ENCODE peak calls at places on chromosomes 1 and 21, in nine cellular contexts. R is GM12891, U is lower leg skin, P is erythroblast, H is prostate gland, W is IMR-90, S is stomach, X is ovary, O is uterus. L is an unnamed sample.

GRCh38 chr1:50529510-50529909 is 106.3 kb upstream of the DMRTA2 start:
- DNase-seq in H (no peak), U (no peak), O (no peak), X (no peak), P (no peak), W (no peak), R (no peak), S (no peak), L (no peak)

GRCh38 chr1:55868026-55868425 is 652.9 kb upstream of the USP24 start:
- DNase-seq in R (no peak), X (no peak), S (no peak), H (peak), P (no peak), W (peak), O (no peak), U (no peak), L (no peak)

GRCh38 chr1:207020709-207021107 is 11.8 kb downstream of the C1orf116 start:
- DNase-seq in U (no peak), P (peak), O (no peak), R (no peak), S (no peak), X (no peak), H (no peak), W (peak), L (no peak)

GRCh38 chr1:214362188-214362882 is 81.4 kb downstream of the SMYD2 start:
- DNase-seq in O (no peak), U (no peak), P (no peak), S (no peak), H (no peak), X (no peak), W (peak), R (no peak), L (no peak)

GRCh38 chr1:81174052-81174451 is 626.7 kb upstream of the ADGRL2 start:
- DNase-seq in W (peak), X (no peak), P (no peak), H (no peak), U (no peak), R (no peak), O (no peak), S (no peak), L (no peak)

GRCh38 chr1:70415882-70416281 is 4.8 kb downstream of the CTH start:
- DNase-seq in X (no peak), S (no peak), H (no peak), W (no peak), R (no peak), P (no peak), U (no peak), O (no peak), L (no peak)

GRCh38 chr1:100448371-100448770 is 89.6 kb upstream of the GPR88 start:
- DNase-seq in P (peak), R (no peak), H (peak), O (no peak), W (no peak), S (peak), X (no peak), U (no peak), L (no peak)

GRCh38 chr1:24957016-24957807 is 27.1 kb upstream of the RUNX3 start:
- DNase-seq in O (no peak), S (no peak), P (no peak), U (no peak), X (no peak), R (no peak), H (no peak), W (no peak), L (no peak)

GRCh38 chr1:70224954-70225353 is 3.8 kb downstream of the SRSF11 start:
- DNase-seq in R (no peak), P (peak), W (no peak), H (no peak), X (no peak), U (no peak), S (no peak), O (no peak), L (no peak)

GRCh38 chr1:201737350-201738060 is 91.5 kb upstream of the IPO9 start:
- DNase-seq in R (no peak), U (no peak), P (no peak), X (no peak), O (peak), S (no peak), H (no peak), W (peak), L (no peak)

GRCh38 chr1:6809461-6809860 is 24.2 kb downstream of the CAMTA1 start:
- DNase-seq in S (no peak), R (no peak), O (no peak), H (no peak), W (no peak), X (no peak), U (no peak), P (no peak), L (no peak)

DNA sequence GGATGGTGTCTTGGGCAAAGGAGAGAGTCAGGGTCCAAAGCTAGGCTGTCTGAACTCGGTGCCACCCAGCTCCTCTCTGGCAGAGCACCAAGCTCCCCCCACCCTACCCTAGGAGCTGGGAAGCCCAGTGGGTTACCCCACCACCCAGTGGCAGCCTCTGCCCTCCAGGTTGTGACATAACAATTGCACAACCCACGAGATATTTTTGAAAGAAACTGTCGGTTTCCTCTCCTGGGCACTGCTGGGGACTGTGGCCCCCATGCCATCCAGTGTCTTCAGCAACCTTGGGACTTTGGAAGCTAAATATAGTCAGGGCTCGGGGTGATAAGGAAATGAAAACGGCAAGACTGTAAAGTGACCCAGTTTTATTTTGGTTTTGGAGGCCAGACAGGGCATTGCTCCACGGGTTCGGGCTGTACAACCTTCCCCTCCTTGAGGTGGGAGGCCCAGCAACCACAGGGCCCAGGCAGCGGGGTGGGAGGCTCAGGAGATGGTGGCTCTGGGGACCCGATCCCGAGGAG is 1.4 kb downstream of the CITED4 start:
- DNase-seq in X (peak), R (no peak), P (no peak), S (no peak), U (no peak), O (no peak), H (no peak), W (no peak), L (no peak)
- TF ChIP-seq POLR2A in X (no peak), R (no peak), P (no peak), S (no peak), U (no peak), O (no peak), H (no peak), W (no peak), L (no peak)

GRCh38 chr1:243927401-243927800 is 77.4 kb upstream of the AKT3 start:
- DNase-seq in U (peak), R (no peak), H (no peak), S (no peak), P (no peak), X (no peak), O (no peak), W (no peak), L (no peak)
- TF ChIP-seq POLR2A in U (no peak), R (no peak), H (no peak), S (no peak), P (no peak), X (no peak), O (no peak), W (no peak), L (no peak)

GRCh38 chr1:58814251-58815068 is 30.6 kb upstream of the JUN start:
- DNase-seq in X (peak), H (peak), S (peak), U (peak), R (no peak), W (peak), P (peak), O (peak), L (peak)

GRCh38 chr1:58815680-58816071 is 31.8 kb upstream of the JUN start:
- DNase-seq in W (no peak), R (peak), S (no peak), O (no peak), X (no peak), H (peak), U (no peak), P (peak), L (no peak)

GRCh38 chr1:58815069-58815679 is 31.3 kb upstream of the JUN start:
- DNase-seq in O (peak), P (peak), H (peak), W (peak), R (peak), S (peak), X (peak), U (peak), L (peak)

GRCh38 chr1:58816747-58817221 is 32.9 kb upstream of the JUN start:
- DNase-seq in P (no peak), U (no peak), S (no peak), H (no peak), W (peak), R (no peak), O (no peak), X (no peak), L (no peak)

GRCh38 chr1:58816072-58816746 is 32.4 kb upstream of the JUN start:
- DNase-seq in S (peak), X (peak), P (peak), R (peak), W (peak), H (peak), U (peak), O (peak), L (peak)
- TF ChIP-seq POLR2A in S (no peak), X (peak), P (peak), R (peak), W (no peak), H (peak), U (no peak), O (peak), L (peak)

DNA sequence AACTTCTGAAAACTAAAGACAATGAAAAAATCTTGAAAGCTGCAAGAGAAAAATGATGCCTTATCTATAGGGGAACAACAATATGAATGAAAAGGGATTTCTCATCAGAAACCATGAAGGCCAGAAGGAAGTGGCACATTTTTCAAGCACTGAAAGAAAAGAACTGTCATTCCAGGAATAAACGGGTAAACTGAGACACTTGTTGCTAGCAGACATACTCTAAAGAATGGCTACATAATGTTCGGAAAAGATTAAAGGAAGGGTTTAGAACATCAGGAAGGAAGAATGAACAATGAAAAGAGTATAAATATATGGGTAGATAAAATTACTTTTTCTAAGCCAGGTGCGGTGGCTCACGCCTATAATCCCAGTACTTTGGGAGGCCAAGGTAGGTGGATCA is 14.5 kb downstream of the RBBP5 start:
- DNase-seq in O (no peak), P (no peak), X (no peak), R (no peak), S (no peak), W (no peak), H (no peak), U (no peak), L (no peak)
- TF ChIP-seq POLR2A in O (no peak), P (no peak), X (no peak), R (no peak), S (no peak), W (no peak), H (no peak), U (no peak), L (no peak)

GRCh38 chr1:26959270-26959669 is 998 bp downstream of the KDF1 start:
- DNase-seq in W (no peak), X (no peak), R (no peak), O (no peak), S (no peak), P (no peak), H (no peak), U (no peak), L (no peak)

GRCh38 chr1:26960625-26960966 is 328 bp upstream of the KDF1 start:
- DNase-seq in H (peak), U (no peak), S (no peak), R (no peak), P (no peak), W (no peak), X (no peak), O (no peak), L (no peak)

GRCh38 chr1:26961826-26962225 is 1.6 kb upstream of the KDF1 start:
- DNase-seq in X (no peak), U (no peak), P (no peak), R (no peak), W (peak), S (no peak), O (no peak), H (no peak), L (no peak)

GRCh38 chr1:26957306-26957705 is 3.0 kb downstream of the KDF1 start:
- DNase-seq in U (no peak), H (no peak), W (no peak), R (no peak), O (no peak), P (no peak), X (no peak), S (no peak), L (no peak)

DNA sequence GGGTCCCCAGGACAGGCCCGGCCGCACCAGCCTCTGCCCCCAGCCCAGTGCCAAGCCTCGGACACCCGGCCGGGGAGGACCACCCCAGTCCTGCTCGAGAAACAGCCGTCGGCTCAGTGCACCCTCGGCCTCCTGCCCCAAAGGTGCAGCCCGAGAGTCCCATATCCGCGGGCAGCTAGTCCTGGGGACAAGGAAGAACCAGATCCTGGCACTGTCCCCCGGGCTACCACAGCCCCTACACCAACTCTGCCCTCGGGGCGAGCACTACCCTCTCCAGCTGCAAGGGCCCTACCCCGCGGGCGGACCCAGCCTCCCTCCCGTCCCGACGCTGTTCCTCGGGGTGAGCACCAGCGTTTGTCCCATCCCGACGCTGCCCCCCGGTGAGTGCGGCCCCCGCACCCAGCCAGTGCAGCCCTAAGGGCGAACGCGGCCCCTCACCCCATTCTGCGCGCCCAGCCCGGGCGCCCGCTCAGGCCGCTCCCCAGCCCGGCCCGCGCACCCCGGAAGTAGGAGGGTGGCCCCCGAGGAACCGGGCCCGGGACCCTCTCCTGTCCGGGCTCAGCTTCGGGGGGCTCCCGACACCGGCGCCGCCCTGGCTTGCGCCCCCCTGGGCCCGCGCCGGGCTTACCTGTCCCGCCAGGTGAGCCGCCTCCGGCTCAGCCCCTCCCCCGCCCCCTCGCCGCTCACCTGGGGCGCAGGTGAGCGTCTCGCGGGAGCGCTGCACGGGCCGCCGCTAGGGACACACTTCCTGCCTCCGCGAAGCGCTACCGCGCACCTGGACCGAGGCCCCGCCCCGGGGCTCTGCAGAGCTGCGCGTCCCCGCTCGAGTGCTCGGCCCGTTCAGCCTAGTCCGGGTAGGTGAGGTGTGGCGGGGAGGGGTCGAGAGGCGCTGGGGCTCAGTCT is at the start of gene KDF1:
- DNase-seq in R (no peak), S (peak), U (peak), W (no peak), O (no peak), X (peak), P (no peak), H (peak), L (no peak)
- TF ChIP-seq POLR2A in R (no peak), S (no peak), U (no peak), W (no peak), O (no peak), X (no peak), P (no peak), H (peak), L (no peak)

GRCh38 chr1:44221793-44222192 is 8.5 kb downstream of the DMAP1 start:
- DNase-seq in H (no peak), P (no peak), O (no peak), X (no peak), U (peak), S (no peak), R (no peak), W (no peak), L (no peak)

GRCh38 chr1:44220755-44221154 is 7.5 kb downstream of the DMAP1 start:
- DNase-seq in P (no peak), S (no peak), H (no peak), U (peak), O (no peak), X (no peak), R (no peak), W (no peak), L (no peak)

GRCh38 chr1:44218503-44219300 is 5.4 kb downstream of the DMAP1 start:
- DNase-seq in S (no peak), H (no peak), R (no peak), P (no peak), X (no peak), W (no peak), U (peak), O (no peak), L (no peak)

GRCh38 chr1:44219301-44219626 is 6.0 kb downstream of the DMAP1 start:
- DNase-seq in S (no peak), U (peak), W (no peak), R (no peak), P (no peak), O (no peak), H (no peak), X (no peak), L (no peak)

GRCh38 chr1:44220001-44220751 is 6.9 kb downstream of the DMAP1 start:
- DNase-seq in O (no peak), W (peak), S (no peak), R (no peak), U (peak), X (no peak), P (no peak), H (no peak), L (no peak)
- TF ChIP-seq POLR2A in O (no peak), W (no peak), S (no peak), R (no peak), U (no peak), X (no peak), P (no peak), H (no peak), L (no peak)

GRCh38 chr21:32569261-32570230 is 15.8 kb downstream of the TCP10L start:
- DNase-seq in P (peak), X (peak), U (peak), R (peak), O (peak), W (peak), H (peak), S (peak), L (peak)
- TF ChIP-seq POLR2A in P (no peak), X (no peak), U (no peak), R (no peak), O (peak), W (no peak), H (peak), S (no peak), L (peak)